ENCODE peak calls at places on chromosomes 2 and 18, in eight cellular contexts. L is CD8-positive, alpha-beta memory T cell; D is right lobe of liver; F is sigmoid colon; T is gastrocnemius medialis; W is endothelial cell of umbilical vein; I is MG63; B is psoas muscle. A is an unnamed sample. For H3K36me3, the result is how much of the 10 kb centered on the place peaks cover.

GRCh38 chr2:232658217-232658785 is 24.9 kb downstream of the EFHD1 start:
- DNase-seq in F (no peak), T (no peak), D (no peak), W (no peak), B (no peak), I (no peak), L (no peak), A (no peak)

GRCh38 chr2:158990397-158991209 is 22.2 kb downstream of the TANC1 start:
- DNase-seq in I (peak), T (no peak), W (no peak), B (no peak), L (no peak), D (no peak), F (no peak), A (no peak)

GRCh38 chr18:23689031-23689615 is at the start of gene LAMA3:
- DNase-seq in D (peak), T (no peak), I (peak), W (peak), L (peak), F (peak), B (peak), A (peak)

GRCh38 chr2:177830881-177831386 is 241.6 kb downstream of the PDE11A start:
- DNase-seq in W (no peak), F (no peak), B (no peak), T (no peak), L (no peak), I (no peak), D (no peak), A (no peak)

GRCh38 chr2:131520526-131520925 is 7.2 kb upstream of the CCDC74A start:
- DNase-seq in F (peak), I (no peak), B (peak), D (no peak), L (no peak), T (no peak), W (no peak), A (no peak)

GRCh38 chr2:241582806-241583205 is 24.3 kb downstream of the BOK start:
- DNase-seq in W (no peak), T (no peak), D (no peak), B (peak), I (no peak), L (no peak), F (peak), A (no peak)

GRCh38 chr2:27729198-27729597 is 42.3 kb upstream of the MRPL33 start:
- DNase-seq in W (no peak), F (no peak), L (no peak), D (no peak), B (no peak), I (no peak), T (no peak), A (no peak)

GRCh38 chr2:14219306-14219705 is 413.2 kb upstream of the LRATD1 start:
- DNase-seq in L (no peak), T (no peak), F (no peak), D (no peak), W (no peak), I (no peak), B (no peak), A (no peak)

GRCh38 chr2:119982506-119982905 is 30.4 kb upstream of the EPB41L5 start:
- DNase-seq in L (no peak), I (no peak), D (no peak), W (no peak), F (no peak), T (no peak), B (no peak), A (no peak)

DNA sequence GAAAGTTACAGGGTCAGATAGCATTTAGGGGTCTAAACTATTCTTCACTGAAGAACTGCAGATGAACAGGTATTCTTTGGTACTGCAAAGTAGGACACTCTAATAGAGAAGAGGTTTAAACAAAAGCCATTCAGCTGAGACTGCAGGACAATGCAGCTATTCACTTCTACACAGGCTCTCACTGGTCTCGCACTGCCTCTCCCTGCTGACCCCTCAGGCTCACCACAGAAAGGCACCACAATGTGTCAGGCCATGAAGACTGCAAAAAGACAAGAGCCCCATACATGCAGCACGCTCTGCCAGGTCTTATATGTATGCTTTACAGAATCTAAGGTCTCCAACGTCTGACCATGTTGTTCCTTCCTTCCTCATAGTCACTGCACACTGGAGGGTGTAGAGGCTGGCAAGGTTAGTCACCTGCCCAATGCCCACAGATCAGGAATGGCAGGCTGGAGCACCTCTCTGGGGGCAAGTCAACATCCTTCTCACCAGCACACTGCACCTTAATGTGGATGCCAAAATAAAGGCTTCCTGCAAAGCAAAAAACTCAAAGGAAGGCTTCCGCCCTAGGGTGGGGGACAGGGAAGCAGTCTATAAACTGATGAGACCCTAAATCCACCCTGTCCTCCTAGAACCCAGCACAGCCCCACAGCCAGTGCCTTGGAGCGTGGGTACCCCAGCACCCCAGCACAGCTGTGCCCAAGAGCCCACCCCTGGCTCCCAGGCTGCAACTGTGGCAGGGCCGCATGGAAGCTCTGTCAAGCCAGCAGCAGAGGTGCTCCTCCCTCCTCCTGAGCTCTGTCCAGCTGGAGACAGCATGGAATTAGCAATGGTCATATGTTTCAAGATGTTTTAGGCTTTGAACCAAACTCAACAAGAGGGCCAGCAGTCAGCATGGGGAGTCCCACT is 10.7 kb upstream of the RNU4ATAC start:
- DNase-seq in L (no peak), D (no peak), I (no peak), B (peak), T (peak), W (no peak), F (no peak), A (no peak)
- H3K36me3 ChIP-seq in L (under half), D (under half), I (under half), B (under half), T (under half), W (under half), F (half or more), A (under half)

GRCh38 chr2:103660523-103660922 is 898.7 kb downstream of the TMEM182 start:
- DNase-seq in D (no peak), I (no peak), L (no peak), W (no peak), F (no peak), T (no peak), B (no peak), A (no peak)
- H3K36me3 ChIP-seq in D (under half), I (under half), L (under half), W (under half), F (under half), T (under half), B (under half), A (under half)

GRCh38 chr2:238252766-238253630 is 13.2 kb upstream of the HES6 start:
- DNase-seq in F (no peak), B (no peak), D (no peak), W (no peak), I (no peak), T (no peak), L (no peak), A (no peak)
- H3K36me3 ChIP-seq in F (half or more), B (under half), D (under half), W (under half), I (under half), T (half or more), L (under half), A (half or more)

GRCh38 chr2:201157694-201158093 is 25.2 kb upstream of the CASP10 start:
- DNase-seq in W (no peak), B (no peak), T (no peak), D (no peak), I (no peak), F (no peak), L (no peak), A (no peak)

GRCh38 chr2:201152999-201153398 is 29.9 kb upstream of the CASP10 start:
- DNase-seq in B (no peak), T (no peak), I (no peak), D (no peak), L (no peak), W (no peak), F (no peak), A (no peak)

GRCh38 chr2:201154615-201155014 is 28.3 kb upstream of the CASP10 start:
- DNase-seq in D (no peak), B (no peak), L (no peak), F (no peak), W (no peak), I (no peak), T (no peak), A (no peak)

GRCh38 chr2:201158111-201158929 is 24.6 kb upstream of the CASP10 start:
- DNase-seq in F (peak), T (no peak), B (no peak), D (peak), W (peak), L (peak), I (peak), A (peak)

GRCh38 chr2:201156051-201156450 is 26.9 kb upstream of the CASP10 start:
- DNase-seq in L (no peak), B (no peak), W (no peak), T (no peak), D (no peak), I (no peak), F (no peak), A (no peak)
- H3K36me3 ChIP-seq in L (under half), B (under half), W (under half), T (half or more), D (under half), I (half or more), F (half or more), A (half or more)

DNA sequence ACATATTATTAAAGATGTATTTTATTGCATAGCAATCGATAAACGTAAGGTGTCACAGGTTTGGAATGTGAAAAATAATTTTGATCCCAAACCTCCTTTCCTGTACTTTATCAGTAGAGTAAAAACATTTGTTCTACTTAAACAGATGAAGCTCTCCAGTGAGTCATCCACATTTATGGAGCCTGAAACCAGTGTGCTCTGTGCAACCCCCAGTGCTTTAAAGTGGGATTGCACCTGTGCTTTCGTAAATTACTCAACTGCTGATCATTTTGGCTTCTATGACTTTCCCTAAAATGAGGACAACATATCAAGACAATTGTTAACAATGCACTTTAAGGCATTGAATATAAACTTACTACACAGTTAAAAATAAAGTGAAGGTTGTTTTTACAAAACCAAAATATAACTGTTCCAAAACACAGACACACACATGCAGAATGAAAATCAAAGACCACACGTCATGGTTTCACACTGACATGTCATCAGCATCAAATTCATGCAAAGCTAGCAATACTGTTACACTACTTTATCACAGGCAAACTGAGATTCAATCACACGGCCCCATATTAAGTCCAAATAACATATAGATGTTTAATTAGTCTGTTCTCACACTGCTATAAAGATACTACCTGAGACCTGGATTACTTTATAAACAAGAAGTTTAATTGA is 9.7 kb downstream of the TMEM18 start:
- DNase-seq in F (no peak), T (no peak), B (no peak), L (no peak), W (peak), D (no peak), I (peak), A (no peak)
- H3K36me3 ChIP-seq in F (half or more), T (under half), B (under half), L (under half), W (under half), D (under half), I (under half), A (half or more)

DNA sequence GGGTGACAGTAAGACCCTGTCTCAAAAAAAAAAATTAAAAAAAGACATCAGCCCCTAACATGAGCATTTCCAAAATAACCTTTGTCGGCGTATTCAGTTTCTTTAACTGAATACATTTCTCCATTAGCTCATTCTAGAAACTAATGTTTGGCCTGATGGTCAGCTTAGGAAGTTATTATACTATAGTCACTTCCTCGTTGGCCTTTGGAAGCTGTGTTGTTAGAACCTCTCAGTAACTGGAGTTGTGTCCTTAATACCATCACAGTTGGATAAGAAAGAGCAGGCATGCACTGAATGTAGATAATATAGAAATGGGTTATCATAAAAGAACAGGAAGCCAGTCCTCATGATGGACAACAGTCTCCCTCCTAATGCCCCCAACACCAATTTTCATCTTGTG is 112.8 kb downstream of the ANTXR1 start:
- DNase-seq in L (no peak), B (no peak), T (no peak), F (no peak), I (no peak), D (no peak), W (peak), A (no peak)
- H3K36me3 ChIP-seq in L (under half), B (under half), T (under half), F (under half), I (under half), D (under half), W (under half), A (under half)

DNA sequence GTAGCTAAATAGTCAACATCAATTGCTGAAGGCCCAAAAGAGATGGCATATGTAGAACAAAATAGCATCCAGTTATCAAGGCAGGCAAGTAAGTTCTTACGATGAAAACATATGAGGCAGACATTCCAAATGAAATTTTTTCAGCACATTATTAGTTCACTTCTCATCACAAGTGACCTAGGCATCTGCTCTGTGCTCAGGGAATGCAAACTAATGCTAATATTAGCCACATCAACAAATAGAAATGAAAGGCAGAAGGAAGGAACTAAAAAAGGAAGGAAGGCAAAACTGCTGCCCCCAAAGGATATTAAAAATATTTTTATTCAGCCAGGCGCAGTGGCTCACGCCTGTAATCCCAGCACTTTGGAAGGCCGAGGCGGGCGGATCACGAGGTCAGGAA is 51.2 kb upstream of the ROCK1 start:
- DNase-seq in D (no peak), F (no peak), T (no peak), B (no peak), I (no peak), W (no peak), L (no peak), A (no peak)
- H3K36me3 ChIP-seq in D (under half), F (under half), T (under half), B (under half), I (under half), W (under half), L (under half), A (under half)

GRCh38 chr2:37224063-37224462 is 7.3 kb downstream of the CEBPZ start:
- DNase-seq in B (no peak), W (no peak), D (no peak), L (no peak), T (no peak), I (no peak), F (no peak), A (no peak)

GRCh38 chr2:37228788-37229187 is 2.6 kb downstream of the CEBPZ start:
- DNase-seq in F (no peak), D (no peak), W (no peak), I (no peak), T (no peak), B (no peak), L (no peak), A (no peak)

GRCh38 chr2:37223131-37223530 is 8.3 kb downstream of the CEBPZ start:
- DNase-seq in W (no peak), T (no peak), D (no peak), I (no peak), L (no peak), B (no peak), F (no peak), A (no peak)

GRCh38 chr2:37230581-37230980 is 815 bp downstream of the CEBPZ start:
- DNase-seq in W (no peak), D (no peak), L (no peak), I (no peak), T (no peak), F (no peak), B (no peak), A (no peak)

DNA sequence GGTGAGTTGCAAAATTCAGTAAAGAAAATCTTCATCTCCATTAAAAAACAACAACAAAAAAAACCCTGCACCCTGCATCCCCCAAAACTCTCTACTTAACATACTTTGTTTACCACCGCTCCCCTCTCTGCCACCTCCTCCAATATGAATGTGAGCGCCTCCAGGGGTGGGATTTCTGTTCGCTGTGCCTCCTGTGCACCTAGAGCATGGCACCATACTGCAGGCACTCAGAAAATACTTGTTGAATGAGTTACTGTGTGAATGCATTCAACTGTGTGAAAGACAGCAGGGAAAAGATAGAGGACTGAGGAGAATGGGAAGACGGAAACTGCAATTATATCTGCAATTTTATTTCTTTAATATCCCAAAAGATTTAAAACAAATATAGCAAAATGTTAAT is 4.5 kb downstream of the CEBPZ start:
- DNase-seq in D (no peak), T (no peak), B (no peak), F (no peak), I (no peak), L (no peak), W (no peak), A (no peak)
- H3K36me3 ChIP-seq in D (under half), T (under half), B (under half), F (under half), I (half or more), L (under half), W (under half), A (under half)

A was measured in left ventricle myocardium inferior.